ENCODE peak calls at places on chromosomes 12 and 14, in nine cellular contexts. U is GM23338, I is A549, L is K562, D is SK-N-SH, X is Panc1, T is HepG2, V is HCT116, Z is GM12878. N is an unnamed sample.
A peak's percentile ranks its signal among the peaks of the same experiment; 100 is the strongest.

GRCh38 chr12:114975283-114975973 is 291.5 kb upstream of the TBX3 start:
- DNase-seq in U (no peak), I (no peak), L (no peak), D (no peak), X (no peak), T (no peak), V (no peak), Z (no peak), N (no peak)

GRCh38 chr12:69894800-69895199 is 69.8 kb downstream of the MYRFL start:
- DNase-seq in U (peak; percentile 46), I (no peak), L (no peak), D (no peak), X (no peak), T (no peak), V (no peak), Z (no peak), N (no peak)

GRCh38 chr12:123271182-123271491 is 519 bp downstream of the CDK2AP1 start:
- DNase-seq in U (peak; percentile 86), I (peak; percentile 76), L (peak; percentile 87), D (peak; percentile 89), X (no peak), T (peak; percentile 31), V (no peak), Z (no peak), N (peak; percentile 73)

GRCh38 chr12:127115468-127116035 is 1151.4 kb upstream of the TMEM132C start:
- DNase-seq in U (no peak), I (no peak), L (no peak), D (no peak), X (no peak), T (no peak), V (no peak), Z (no peak), N (no peak)

GRCh38 chr14:24411468-24412454 is 13.0 kb downstream of the NYNRIN start:
- DNase-seq in U (peak; percentile 84), I (peak; percentile 74), L (peak; percentile 53), D (peak; percentile 77), X (no peak), T (peak; percentile 69), V (peak; percentile 51), Z (no peak), N (no peak)

GRCh38 chr14:76909266-76909665 is 83.1 kb downstream of the LRRC74A start:
- DNase-seq in U (no peak), I (no peak), L (peak; percentile 19), D (no peak), X (no peak), T (no peak), V (no peak), Z (no peak), N (no peak)

GRCh38 chr12:130316269-130316668 is 21.4 kb upstream of the PIWIL1 start:
- DNase-seq in U (no peak), I (no peak), L (no peak), D (no peak), X (no peak), T (no peak), V (no peak), Z (no peak), N (no peak)

GRCh38 chr12:121582583-121583333 is 1.9 kb upstream of the KDM2B start:
- DNase-seq in U (peak; percentile 98), I (no peak), L (peak; percentile 43), D (no peak), X (no peak), T (peak; percentile 86), V (no peak), Z (no peak), N (no peak)

GRCh38 chr12:62671321-62671720 is 204.7 kb downstream of the MON2 start:
- DNase-seq in U (no peak), I (no peak), L (no peak), D (no peak), X (no peak), T (no peak), V (no peak), Z (no peak), N (no peak)

GRCh38 chr12:109718390-109718789 is 4.8 kb downstream of the FAM222A start:
- DNase-seq in U (peak; percentile 90), I (no peak), L (no peak), D (peak; percentile 52), X (no peak), T (no peak), V (no peak), Z (no peak), N (no peak)

GRCh38 chr12:41888285-41888684 is 256.4 kb downstream of the GXYLT1 start:
- DNase-seq in U (no peak), I (no peak), L (no peak), D (no peak), X (no peak), T (no peak), V (no peak), Z (no peak), N (no peak)

GRCh38 chr12:115354007-115354452 is 670.1 kb upstream of the TBX3 start:
- DNase-seq in U (no peak), I (peak; percentile 68), L (no peak), D (no peak), X (no peak), T (peak; percentile 18), V (peak; percentile 36), Z (no peak), N (no peak)

GRCh38 chr12:3150308-3150670 is 73.1 kb downstream of the TSPAN9 start:
- DNase-seq in U (no peak), I (no peak), L (no peak), D (no peak), X (no peak), T (no peak), V (no peak), Z (no peak), N (no peak)

GRCh38 chr12:108768591-108769500 is 37.5 kb upstream of the CORO1C start:
- DNase-seq in U (peak; percentile 80), I (peak; percentile 84), L (peak; percentile 41), D (peak; percentile 46), X (no peak), T (peak; percentile 33), V (peak; percentile 63), Z (peak; percentile 17), N (peak; percentile 28)

GRCh38 chr14:46344327-46344937 is 307.1 kb downstream of the RPL10L start:
- DNase-seq in U (peak; percentile 75), I (no peak), L (peak; percentile 3), D (peak; percentile 0), X (peak; percentile 13), T (peak; percentile 15), V (peak; percentile 3), Z (peak; percentile 2), N (peak; percentile 11)

GRCh38 chr12:2461046-2461445 is 333.7 kb upstream of the FKBP4 start:
- DNase-seq in U (no peak), I (no peak), L (no peak), D (no peak), X (no peak), T (no peak), V (no peak), Z (no peak), N (no peak)

GRCh38 chr12:88063375-88063774 is 34.2 kb upstream of the C12orf50 start:
- DNase-seq in U (no peak), I (no peak), L (no peak), D (no peak), X (no peak), T (no peak), V (no peak), Z (no peak), N (no peak)

GRCh38 chr12:98297557-98297956 is 217.8 kb upstream of the TMPO start:
- DNase-seq in U (no peak), I (no peak), L (no peak), D (no peak), X (no peak), T (no peak), V (no peak), Z (no peak), N (no peak)

GRCh38 chr12:65460076-65460475 is 181.6 kb downstream of the MSRB3 start:
- DNase-seq in U (peak; percentile 64), I (no peak), L (no peak), D (no peak), X (no peak), T (no peak), V (no peak), Z (no peak), N (no peak)
- TF ChIP-seq REST in U (no peak), I (no peak), L (no peak), D (no peak), X (no peak), T (no peak), V (no peak), Z (no peak), N (no peak)

DNA sequence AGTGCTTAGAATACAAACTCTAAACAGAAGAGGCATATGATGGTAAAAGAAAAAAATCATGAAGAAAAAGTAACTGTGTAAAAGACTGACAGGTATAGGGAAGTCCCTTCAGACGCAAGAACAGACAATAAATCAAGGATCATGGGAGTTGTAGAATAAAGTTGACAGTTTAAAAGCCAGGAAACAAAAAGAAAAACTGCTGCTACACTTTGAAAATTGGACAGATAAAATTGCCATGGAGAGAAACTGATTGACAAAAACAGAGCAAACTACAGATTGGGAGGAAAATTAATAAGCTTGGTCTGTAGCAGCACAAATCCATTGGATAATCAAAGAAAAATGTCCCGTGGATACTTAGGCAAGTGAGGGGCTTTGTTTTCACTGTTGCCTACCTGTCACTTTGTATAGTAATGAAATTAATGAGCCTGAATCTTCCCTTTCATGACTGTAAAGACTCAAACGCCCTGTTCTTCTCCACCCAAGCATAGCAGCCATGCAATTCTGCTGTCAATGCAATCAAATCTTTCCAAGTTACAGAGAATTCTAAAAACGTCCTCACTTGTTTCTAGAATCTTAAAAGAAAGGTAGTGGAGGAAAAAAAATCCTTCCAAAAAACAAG is 402.0 kb downstream of the SYT1 start:
- DNase-seq in U (no peak), I (no peak), L (no peak), D (no peak), X (no peak), T (no peak), V (no peak), Z (no peak), N (no peak)
- H3K4me3 ChIP-seq in U (no peak overlapping the region), I (no peak overlapping the region), L (no peak overlapping the region), D (no peak overlapping the region), X (no peak overlapping the region), T (no peak overlapping the region), V (no peak overlapping the region), Z (no peak overlapping the region), N (no peak overlapping the region)

GRCh38 chr12:67482751-67483661 is 165.5 kb upstream of the DYRK2 start:
- DNase-seq in U (no peak), I (no peak), L (no peak), D (peak; percentile 3), X (no peak), T (no peak), V (no peak), Z (peak; percentile 66), N (peak; percentile 75)
- TF ChIP-seq REST in U (no peak), I (no peak), L (no peak), D (no peak), X (no peak), T (no peak), V (no peak), Z (no peak), N (no peak)

DNA sequence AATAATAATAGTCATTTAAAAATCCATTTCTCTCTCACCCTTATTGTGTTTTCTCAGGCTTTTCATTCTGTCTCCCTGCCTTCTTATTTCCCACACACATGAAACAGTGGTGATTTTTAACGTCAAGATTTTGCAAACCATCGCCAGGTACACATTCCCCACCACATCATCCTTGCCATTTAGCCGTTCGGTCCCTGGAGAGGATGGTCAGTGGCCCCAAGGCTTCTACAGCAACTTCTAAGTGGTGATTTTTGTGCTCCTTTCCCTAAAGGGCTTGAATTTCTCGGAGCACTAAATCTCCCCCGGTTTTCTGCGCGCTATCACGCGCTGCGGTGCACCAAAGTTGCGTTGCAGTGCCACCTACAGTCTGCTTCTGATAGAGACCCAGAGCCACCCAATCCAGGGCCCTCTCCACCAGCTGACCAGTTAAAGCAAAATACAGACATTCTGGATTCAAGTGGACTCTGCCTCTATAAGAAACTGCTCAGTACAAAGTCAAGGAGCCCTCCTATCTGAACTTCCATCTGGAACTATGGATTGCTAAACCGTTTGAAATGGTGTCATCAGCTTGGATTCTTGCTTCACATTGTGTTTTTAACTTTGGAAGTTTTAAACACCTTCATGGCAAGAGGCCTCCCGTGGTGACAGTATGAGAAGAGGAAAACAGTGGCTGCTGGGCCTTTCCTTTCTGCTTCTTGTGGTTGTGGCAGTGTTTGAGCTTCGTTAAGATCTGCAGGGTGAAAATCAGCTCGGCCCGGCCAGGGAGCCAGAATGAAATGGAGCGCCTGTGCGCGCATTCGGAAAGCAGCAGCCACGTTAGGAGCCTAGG is 234.0 kb downstream of the SPTSSA start:
- DNase-seq in U (peak; percentile 87), I (peak; percentile 75), L (peak; percentile 56), D (peak; percentile 81), X (peak; percentile 28), T (peak; percentile 72), V (peak; percentile 37), Z (no peak), N (peak; percentile 47)
- H3K4me3 ChIP-seq in U (no peak overlapping the region), I (no peak overlapping the region), L (no peak overlapping the region), D (peak overlapping the region; percentile 12), X (peak overlapping the region; percentile 32), T (no peak overlapping the region), V (no peak overlapping the region), Z (no peak overlapping the region), N (no peak overlapping the region)